ENCODE peak calls at places on chromosome 13, in six cellular contexts. V is activated T-cell treated with anti-CD3 and anti-CD28 coated beads, Interleukin-2, amount 50 U/mL, for 72 hours; L is NCI-H446; K is fibroblast of pulmonary artery; X is HAP-1; D is astrocyte of the hippocampus. S is an unnamed sample.

GRCh38 chr13:86788624-86789023 is 882.5 kb upstream of the SLITRK5 start:
- DNase-seq in V (no peak), L (no peak), K (no peak), X (no peak), D (no peak), S (no peak)

GRCh38 chr13:35953537-35954206 is 177.5 kb downstream of the DCLK1 start:
- DNase-seq in V (no peak), L (peak; percentile 98), K (peak; percentile 96), X (peak; percentile 88), D (peak; percentile 95), S (no peak)

GRCh38 chr13:98489446-98490194 is 87.3 kb downstream of the STK24 start:
- DNase-seq in V (no peak), L (no peak), K (no peak), X (no peak), D (no peak), S (no peak)

GRCh38 chr13:35474551-35474950 is 1.9 kb downstream of the MAB21L1 start:
- DNase-seq in V (no peak), L (no peak), K (no peak), X (no peak), D (no peak), S (no peak)

GRCh38 chr13:111911754-111912452 is 155.0 kb upstream of the SOX1 start:
- DNase-seq in V (no peak), L (no peak), K (no peak), X (no peak), D (no peak), S (no peak)

GRCh38 chr13:80131204-80131603 is 209.7 kb downstream of the SPRY2 start:
- DNase-seq in V (no peak), L (no peak), K (peak; percentile 81), X (peak; percentile 75), D (peak; percentile 78), S (no peak)

GRCh38 chr13:72195044-72195704 is 328.2 kb upstream of the DACH1 start:
- DNase-seq in V (no peak), L (no peak), K (no peak), X (no peak), D (no peak), S (no peak)

GRCh38 chr13:92355213-92355612 is 871.4 kb upstream of the GPC6 start:
- DNase-seq in V (no peak), L (no peak), K (peak; percentile 74), X (peak; percentile 8), D (peak; percentile 44), S (no peak)

GRCh38 chr13:41463823-41464602 is 6.7 kb downstream of the RGCC start:
- DNase-seq in V (peak; percentile 59), L (no peak), K (no peak), X (no peak), D (no peak), S (no peak)

GRCh38 chr13:40789275-40790231 is at the start of gene SLC25A15:
- DNase-seq in V (peak; percentile 90), L (peak; percentile 78), K (peak; percentile 79), X (peak; percentile 89), D (peak; percentile 93), S (peak; percentile 61)

GRCh38 chr13:44583126-44583525 is 7.0 kb upstream of the TSC22D1 start:
- DNase-seq in V (no peak), L (no peak), K (no peak), X (no peak), D (peak; percentile 27), S (no peak)

GRCh38 chr13:31207630-31208549 is 8.1 kb downstream of the B3GLCT start:
- DNase-seq in V (no peak), L (peak; percentile 71), K (peak; percentile 77), X (no peak), D (peak; percentile 85), S (no peak)

GRCh38 chr13:91078093-91078679 is 269.3 kb upstream of the MIR17HG start:
- DNase-seq in V (no peak), L (no peak), K (peak; percentile 25), X (no peak), D (peak; percentile 25), S (no peak)

GRCh38 chr13:113089693-113090414 is 15.7 kb upstream of the F7 start:
- DNase-seq in V (no peak), L (no peak), K (no peak), X (no peak), D (no peak), S (no peak)

GRCh38 chr13:48560657-48561337 is 27.9 kb upstream of the RCBTB2 start:
- DNase-seq in V (no peak), L (no peak), K (no peak), X (no peak), D (no peak), S (no peak)

GRCh38 chr13:42170029-42170428 is 101.9 kb upstream of the AKAP11 start:
- DNase-seq in V (no peak), L (no peak), K (no peak), X (peak; percentile 58), D (no peak), S (no peak)

GRCh38 chr13:44899967-44900366 is 89.3 kb downstream of the NUFIP1 start:
- DNase-seq in V (no peak), L (peak; percentile 27), K (no peak), X (peak; percentile 26), D (no peak), S (no peak)

GRCh38 chr13:37131092-37131491 is 25.6 kb upstream of the CSNK1A1L start:
- DNase-seq in V (no peak), L (no peak), K (no peak), X (no peak), D (no peak), S (no peak)

GRCh38 chr13:95641291-95641811 is 3.2 kb downstream of the DZIP1 start:
- DNase-seq in V (no peak), L (no peak), K (peak; percentile 18), X (no peak), D (peak; percentile 28), S (no peak)

GRCh38 chr13:43196750-43197149 is 173.4 kb downstream of the DNAJC15 start:
- DNase-seq in V (no peak), L (peak; percentile 38), K (no peak), X (no peak), D (no peak), S (no peak)

GRCh38 chr13:101681834-101682233 is 229.4 kb downstream of the ITGBL1 start:
- DNase-seq in V (no peak), L (no peak), K (peak; percentile 13), X (no peak), D (no peak), S (no peak)

GRCh38 chr13:45207319-45207718 is 6.5 kb upstream of the KCTD4 start:
- DNase-seq in V (no peak), L (peak; percentile 34), K (no peak), X (no peak), D (no peak), S (no peak)

GRCh38 chr13:52738719-52739467 is 727 bp downstream of the CNMD start:
- DNase-seq in V (peak; percentile 52), L (no peak), K (no peak), X (no peak), D (peak; percentile 43), S (no peak)

GRCh38 chr13:97855570-97855970 is 97.9 kb upstream of the IPO5 start:
- DNase-seq in V (peak; percentile 17), L (peak; percentile 83), K (peak; percentile 86), X (peak; percentile 70), D (peak; percentile 85), S (no peak)

GRCh38 chr13:93810264-93810663 is 583.7 kb downstream of the GPC6 start:
- DNase-seq in V (no peak), L (no peak), K (no peak), X (no peak), D (no peak), S (no peak)

GRCh38 chr13:67343777-67344176 is 113.6 kb upstream of the PCDH9 start:
- DNase-seq in V (no peak), L (no peak), K (no peak), X (no peak), D (no peak), S (no peak)

GRCh38 chr13:47337781-47338507 is 441.1 kb upstream of the HTR2A start:
- DNase-seq in V (no peak), L (no peak), K (peak; percentile 58), X (no peak), D (peak; percentile 86), S (no peak)

GRCh38 chr13:97648171-97648880 is 214.4 kb downstream of the RAP2A start:
- DNase-seq in V (no peak), L (no peak), K (peak; percentile 72), X (no peak), D (peak; percentile 23), S (no peak)

GRCh38 chr13:78604782-78605611 is 1.6 kb upstream of the POU4F1 start:
- DNase-seq in V (no peak), L (no peak), K (no peak), X (peak; percentile 27), D (no peak), S (no peak)

GRCh38 chr13:30204564-30204963 is 102.8 kb downstream of the KATNAL1 start:
- DNase-seq in V (peak; percentile 31), L (no peak), K (no peak), X (no peak), D (no peak), S (no peak)

GRCh38 chr13:45333973-45334922 is 6.7 kb downstream of the TPT1 start:
- DNase-seq in V (peak; percentile 38), L (peak; percentile 10), K (peak; percentile 66), X (no peak), D (no peak), S (no peak)

GRCh38 chr13:61136101-61136500 is 279.5 kb downstream of the PCDH20 start:
- DNase-seq in V (no peak), L (no peak), K (no peak), X (no peak), D (no peak), S (no peak)

GRCh38 chr13:52845766-52846566 is 2.5 kb downstream of the PCDH8 start:
- DNase-seq in V (peak; percentile 64), L (peak; percentile 38), K (peak; percentile 8), X (peak; percentile 89), D (peak; percentile 68), S (no peak)

GRCh38 chr13:39862891-39863290 is 207.4 kb downstream of the COG6 start:
- DNase-seq in V (no peak), L (no peak), K (no peak), X (no peak), D (no peak), S (no peak)

GRCh38 chr13:86383151-86383550 is 583.9 kb upstream of the SLITRK6 start:
- DNase-seq in V (no peak), L (peak; percentile 0), K (no peak), X (no peak), D (no peak), S (no peak)

GRCh38 chr13:112690242-112690943 is 555 bp downstream of the ATP11A start:
- DNase-seq in V (peak; percentile 40), L (no peak), K (peak; percentile 35), X (peak; percentile 53), D (peak; percentile 60), S (peak; percentile 38)

GRCh38 chr13:47175172-47175806 is 278.4 kb upstream of the HTR2A start:
- DNase-seq in V (no peak), L (no peak), K (peak; percentile 75), X (no peak), D (peak; percentile 36), S (no peak)

GRCh38 chr13:84097148-84097547 is 214.9 kb upstream of the SLITRK1 start:
- DNase-seq in V (no peak), L (no peak), K (no peak), X (no peak), D (no peak), S (no peak)

S was measured in activated CD4-positive, CD25-positive, alpha-beta regulatory T cell.